ENCODE peak calls at places on chromosomes 11 and 22, in four cellular contexts. E, F, D and X are unnamed samples.

GRCh38 chr11:110966131-110966530 is 253.9 kb upstream of the ARHGAP20 start:
- DNase-seq in E (no peak), F (no peak), D (no peak), X (no peak)

GRCh38 chr11:14768789-14769188 is 123.2 kb downstream of the CYP2R1 start:
- DNase-seq in E (no peak), F (no peak), D (no peak), X (no peak)

GRCh38 chr22:44311855-44312170 is 938 bp downstream of the SHISAL1 start:
- DNase-seq in E (peak), F (no peak), D (no peak), X (peak)

GRCh38 chr11:83035070-83035854 is 36.4 kb downstream of the RAB30 start:
- DNase-seq in E (peak), F (no peak), D (no peak), X (peak)

GRCh38 chr11:6855971-6856542 is 6.8 kb upstream of the OR10A2 start:
- DNase-seq in E (peak), F (no peak), D (no peak), X (peak)

GRCh38 chr22:42931421-42932196 is 74.5 kb upstream of the ARFGAP3 start:
- DNase-seq in E (peak), F (no peak), D (no peak), X (no peak)

GRCh38 chr22:35376728-35377472 is 4.0 kb upstream of the HMOX1 start:
- DNase-seq in E (peak), F (peak), D (peak), X (peak)

GRCh38 chr22:41491379-41492100 is 22.6 kb downstream of the ACO2 start:
- DNase-seq in E (peak), F (no peak), D (no peak), X (peak)

GRCh38 chr22:19554834-19555404 is 30.7 kb upstream of the CLDN5 start:
- DNase-seq in E (peak), F (no peak), D (no peak), X (no peak)

GRCh38 chr22:43002198-43002577 is 12.8 kb downstream of the PACSIN2 start:
- DNase-seq in E (peak), F (no peak), D (no peak), X (peak)

GRCh38 chr11:72807021-72807693 is 7.1 kb upstream of the ATG16L2 start:
- DNase-seq in E (peak), F (no peak), D (no peak), X (no peak)

GRCh38 chr11:9972917-9973504 is 309.1 kb downstream of the SWAP70 start:
- DNase-seq in E (peak), F (no peak), D (no peak), X (peak)

GRCh38 chr11:57775474-57775873 is 13.9 kb downstream of the CTNND1 start:
- DNase-seq in E (no peak), F (no peak), D (no peak), X (no peak)

GRCh38 chr22:38069372-38070249 is 12.4 kb downstream of the PICK1 start:
- DNase-seq in E (peak), F (no peak), D (peak), X (peak)

GRCh38 chr11:112498701-112499100 is 238.0 kb upstream of the PLET1 start:
- DNase-seq in E (no peak), F (no peak), D (no peak), X (no peak)

GRCh38 chr11:45097721-45098493 is 48.5 kb upstream of the PRDM11 start:
- DNase-seq in E (peak), F (no peak), D (no peak), X (no peak)

GRCh38 chr11:34178422-34178821 is 73.0 kb downstream of the NAT10 start:
- DNase-seq in E (no peak), F (no peak), D (no peak), X (no peak)

GRCh38 chr22:20015971-20016733 is 471 bp downstream of the ARVCF start:
- DNase-seq in E (no peak), F (peak), D (no peak), X (no peak)

GRCh38 chr11:125998267-125998666 is 52.4 kb downstream of the VSIG10L2 start:
- DNase-seq in E (no peak), F (no peak), D (no peak), X (no peak)

GRCh38 chr22:26610983-26611382 is 6.8 kb downstream of the CRYBB1 start:
- DNase-seq in E (peak), F (no peak), D (no peak), X (peak)

GRCh38 chr11:29129850-29130249 is 887.0 kb downstream of the KCNA4 start:
- DNase-seq in E (peak), F (no peak), D (no peak), X (peak)

GRCh38 chr11:132126973-132127900 is 756.8 kb downstream of the NTM start:
- DNase-seq in E (peak), F (no peak), D (peak), X (peak)
- H3K4me3 ChIP-seq in E (peak), F (peak), D (peak), X (peak)

DNA sequence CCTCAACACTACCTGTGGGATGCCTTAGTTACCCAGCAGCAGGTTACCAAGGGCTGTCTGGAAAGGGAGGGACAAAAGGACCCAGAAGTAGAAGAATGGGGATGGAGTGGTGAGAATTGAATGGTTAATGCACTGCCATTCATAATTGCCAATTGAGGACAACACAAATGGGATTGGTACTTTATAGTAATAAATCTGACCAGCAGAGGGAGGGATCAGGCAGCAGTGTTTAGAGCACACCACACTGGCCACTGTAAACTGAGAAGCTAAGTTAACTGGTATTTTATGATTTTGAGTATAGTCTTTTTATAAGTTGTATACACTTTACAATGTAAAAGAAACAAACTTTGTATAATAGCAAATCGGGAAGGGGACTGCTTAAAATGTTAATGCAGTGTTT is 10.7 kb downstream of the TBRG1 start:
- DNase-seq in E (no peak), F (no peak), D (no peak), X (peak)
- TF ChIP-seq CTCF in E (peak), F (no peak), D (peak), X (peak)

GRCh38 chr11:115502636-115503082 is 1.6 kb downstream of the CADM1 start:
- DNase-seq in E (no peak), F (peak), D (no peak), X (no peak)
- H3K4me3 ChIP-seq in E (peak), F (peak), D (peak), X (peak)

GRCh38 chr11:64183890-64184289 is 2.1 kb upstream of the STIP1 start:
- DNase-seq in E (no peak), F (no peak), D (no peak), X (no peak)

GRCh38 chr11:64181506-64182411 is 4.2 kb upstream of the STIP1 start:
- DNase-seq in E (peak), F (peak), D (peak), X (peak)

GRCh38 chr11:64180871-64181270 is 5.1 kb upstream of the STIP1 start:
- DNase-seq in E (no peak), F (no peak), D (no peak), X (no peak)

GRCh38 chr11:64186205-64187165 is 514 bp downstream of the STIP1 start:
- DNase-seq in E (no peak), F (no peak), D (no peak), X (no peak)

DNA sequence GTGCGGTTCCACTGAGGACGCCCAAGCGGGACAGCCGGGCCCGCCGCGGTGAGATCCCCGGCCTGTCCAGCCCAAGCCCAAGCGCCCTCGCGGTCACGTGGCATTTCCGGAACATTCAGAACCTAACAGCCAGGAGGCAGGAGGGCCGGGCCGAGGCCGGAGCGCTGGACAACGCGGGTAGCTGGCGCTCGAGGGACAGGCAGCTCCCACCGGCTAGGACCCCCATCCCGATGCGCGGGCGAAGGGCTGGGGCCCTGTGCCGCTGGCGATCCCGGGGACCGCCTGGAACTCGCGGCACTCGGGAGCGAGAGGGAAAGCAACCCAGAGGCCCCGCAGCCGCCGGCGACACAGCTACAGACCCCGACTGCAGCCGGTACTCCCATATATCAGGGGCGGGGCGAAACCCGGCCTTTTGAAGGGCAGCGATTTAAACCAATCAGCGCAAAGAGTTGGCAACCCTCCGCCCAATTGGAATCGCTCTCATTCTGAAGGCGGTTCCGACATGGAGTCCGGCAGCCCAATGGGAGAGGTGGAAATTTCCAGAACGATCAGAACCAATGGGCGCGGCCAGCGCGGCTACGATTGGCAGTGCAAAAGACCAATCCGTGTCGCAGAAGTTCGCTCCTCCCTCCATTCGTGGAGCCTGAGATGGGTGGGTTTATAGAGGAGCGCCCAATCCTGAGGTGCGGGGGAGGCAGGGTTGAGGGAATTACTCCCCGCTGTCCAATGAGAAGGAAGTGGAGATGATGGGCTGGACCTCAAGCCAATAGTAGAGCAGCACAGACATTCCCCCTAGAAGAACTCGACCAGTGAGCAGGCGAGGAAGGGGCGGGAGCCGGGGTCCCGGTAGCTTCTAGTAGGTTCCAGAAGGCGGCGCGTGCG is at the start of gene STIP1:
- DNase-seq in E (peak), F (peak), D (peak), X (peak)
- TF ChIP-seq CTCF in E (peak), F (peak), D (peak), X (peak)

GRCh38 chr11:27234043-27234668 is 128.9 kb downstream of the CCDC34 start:
- DNase-seq in E (peak), F (no peak), D (peak), X (peak)
- H3K4me3 ChIP-seq in E (peak), F (no peak), D (no peak), X (no peak)